ENCODE peak calls at places on chromosomes 5 and 9, in seven cellular contexts. Q, L, Y, M, H, F and P are unnamed samples.

GRCh38 chr9:95497772-95498171 is 19.0 kb downstream of the PTCH1 start:
- DNase-seq in Q (no peak), M (no peak), F (no peak), L (no peak), Y (no peak), H (no peak), P (no peak)

GRCh38 chr5:134446938-134447337 is 35.3 kb upstream of the CDKN2AIPNL start:
- DNase-seq in Y (no peak), L (no peak), F (no peak), Q (no peak), M (no peak), H (no peak), P (no peak)

GRCh38 chr5:139271201-139272027 is 22.1 kb upstream of the MATR3 start:
- DNase-seq in H (no peak), M (no peak), F (no peak), Y (no peak), Q (peak), L (no peak), P (no peak)

GRCh38 chr9:4713849-4714248 is 27.2 kb downstream of the AK3 start:
- DNase-seq in L (no peak), H (no peak), F (no peak), Y (no peak), M (no peak), Q (no peak), P (no peak)

GRCh38 chr5:52948418-52949076 is 40.6 kb upstream of the ITGA2 start:
- DNase-seq in Q (peak), L (no peak), M (peak), Y (peak), F (peak), H (peak), P (peak)

GRCh38 chr5:124546643-124547042 is 199.8 kb downstream of the ZNF608 start:
- DNase-seq in F (peak), L (no peak), M (no peak), H (no peak), Q (no peak), Y (no peak), P (no peak)

GRCh38 chr9:124792976-124793594 is 16.2 kb downstream of the OLFML2A start:
- DNase-seq in Q (no peak), M (no peak), F (no peak), L (no peak), H (no peak), Y (no peak), P (no peak)

GRCh38 chr5:137743031-137743640 is 7.2 kb upstream of the KLHL3 start:
- DNase-seq in L (peak), H (peak), M (peak), Y (peak), Q (peak), F (peak), P (peak)

GRCh38 chr5:94740328-94740727 is 121.9 kb downstream of the SLF1 start:
- DNase-seq in H (no peak), Y (no peak), L (no peak), F (no peak), Q (no peak), M (no peak), P (no peak)

GRCh38 chr5:41457094-41457493 is 53.3 kb downstream of the PLCXD3 start:
- DNase-seq in H (no peak), L (no peak), F (no peak), Q (no peak), Y (no peak), M (no peak), P (no peak)

GRCh38 chr5:149030392-149030791 is 32.5 kb downstream of the SH3TC2 start:
- DNase-seq in M (no peak), Q (no peak), F (no peak), L (no peak), H (no peak), Y (no peak), P (no peak)

GRCh38 chr5:31471916-31472315 is 60.0 kb downstream of the DROSHA start:
- DNase-seq in Y (no peak), L (no peak), F (no peak), M (no peak), Q (no peak), H (no peak), P (no peak)

GRCh38 chr5:35859101-35859661 is 2.5 kb downstream of the IL7R start:
- DNase-seq in H (no peak), Y (no peak), F (no peak), M (no peak), L (peak), Q (peak), P (no peak)